ENCODE peak calls at places on chromosomes 1 and 21, in eight cellular contexts. W is IMR-90, H is right atrium auricular region, P is fibroblast of lung, B is DND-41, Q is left ventricle myocardium inferior, M is Peyer's patch, I is tibial nerve. G is an unnamed sample.

GRCh38 chr21:37819372-37819771 is 96.9 kb downstream of the KCNJ6 start:
- DNase-seq in M (no peak), I (no peak), W (no peak), P (no peak), H (no peak), Q (no peak), B (no peak), G (no peak)

GRCh38 chr1:18199462-18199861 is 91.9 kb downstream of the IGSF21 start:
- DNase-seq in H (no peak), P (no peak), B (no peak), M (no peak), W (no peak), Q (no peak), I (no peak), G (no peak)

GRCh38 chr1:20682571-20683236 is 21.5 kb upstream of the DDOST start:
- DNase-seq in I (no peak), B (no peak), P (no peak), H (no peak), M (no peak), W (no peak), Q (peak; percentile 38), G (no peak)

GRCh38 chr1:28123461-28123961 is 35.1 kb upstream of the EYA3 start:
- DNase-seq in Q (no peak), I (no peak), M (no peak), B (no peak), H (no peak), P (peak; percentile 93), W (peak; percentile 86), G (no peak)

GRCh38 chr1:15039017-15039648 is 114.4 kb upstream of the TMEM51 start:
- DNase-seq in W (no peak), M (no peak), I (no peak), B (no peak), H (no peak), P (no peak), Q (no peak), G (no peak)

GRCh38 chr1:150813028-150813707 is 5.1 kb upstream of the CTSK start:
- DNase-seq in B (no peak), P (peak; percentile 50), H (peak; percentile 66), W (peak; percentile 77), M (peak; percentile 31), I (peak; percentile 59), Q (peak; percentile 44), G (peak; percentile 79)

GRCh38 chr1:24903560-24903954 is 26.5 kb downstream of the RUNX3 start:
- DNase-seq in H (no peak), Q (no peak), M (no peak), I (no peak), W (no peak), P (no peak), B (no peak), G (peak; percentile 14)

GRCh38 chr1:155859881-155860841 is 794 bp downstream of the SYT11 start:
- DNase-seq in H (peak; percentile 91), W (peak; percentile 84), I (peak; percentile 68), M (peak; percentile 29), P (peak; percentile 86), B (no peak), Q (peak; percentile 88), G (peak; percentile 33)

GRCh38 chr1:56798053-56798471 is 21.1 kb downstream of the FYB2 start:
- DNase-seq in Q (no peak), H (no peak), P (peak; percentile 71), B (no peak), W (peak; percentile 62), M (no peak), I (no peak), G (no peak)

GRCh38 chr1:83931658-83932253 is 67.2 kb downstream of the TTLL7 start:
- DNase-seq in B (peak; percentile 30), I (no peak), M (no peak), Q (no peak), W (peak; percentile 60), H (no peak), P (peak; percentile 39), G (no peak)

GRCh38 chr1:163263818-163264217 is 57.9 kb upstream of the NUF2 start:
- DNase-seq in P (no peak), Q (no peak), M (no peak), H (no peak), I (no peak), B (no peak), W (no peak), G (no peak)

GRCh38 chr1:3441449-3441848 is 13.0 kb upstream of the ARHGEF16 start:
- DNase-seq in B (no peak), H (no peak), P (no peak), M (no peak), Q (no peak), W (no peak), I (no peak), G (no peak)

GRCh38 chr1:234605983-234606730 is 3.8 kb downstream of the IRF2BP2 start:
- DNase-seq in P (peak; percentile 62), W (peak; percentile 62), H (no peak), I (no peak), B (peak; percentile 45), M (peak; percentile 55), Q (peak; percentile 46), G (peak; percentile 53)

GRCh38 chr1:184150776-184151531 is 99.4 kb downstream of the TSEN15 start:
- DNase-seq in P (peak; percentile 78), H (peak; percentile 73), B (no peak), I (no peak), M (no peak), Q (no peak), W (peak; percentile 36), G (no peak)

GRCh38 chr21:27061783-27062182 is 94.9 kb upstream of the ADAMTS5 start:
- DNase-seq in W (no peak), Q (no peak), M (no peak), I (no peak), H (no peak), B (no peak), P (no peak), G (no peak)

GRCh38 chr1:47772281-47772680 is 224.9 kb downstream of the TRABD2B start:
- DNase-seq in W (no peak), H (no peak), Q (no peak), B (no peak), I (no peak), P (no peak), M (no peak), G (no peak)

GRCh38 chr1:241934181-241934815 is 23.3 kb upstream of the BECN2 start:
- DNase-seq in B (no peak), P (peak; percentile 81), M (no peak), H (no peak), W (no peak), Q (no peak), I (no peak), G (no peak)

GRCh38 chr1:66022904-66023620 is 230.4 kb downstream of the PDE4B start:
- DNase-seq in I (no peak), Q (no peak), P (peak; percentile 19), M (no peak), W (peak; percentile 18), B (no peak), H (no peak), G (no peak)

GRCh38 chr1:193417945-193418744 is 231.7 kb upstream of the B3GALT2 start:
- DNase-seq in Q (no peak), H (no peak), W (peak; percentile 58), B (peak; percentile 16), P (peak; percentile 39), M (no peak), I (no peak), G (no peak)

GRCh38 chr1:198019126-198019525 is 102.0 kb downstream of the LHX9 start:
- DNase-seq in I (no peak), W (no peak), M (no peak), P (peak; percentile 7), H (no peak), Q (no peak), B (no peak), G (no peak)

GRCh38 chr1:26391450-26391849 is 18.9 kb upstream of the ZNF683 start:
- DNase-seq in Q (no peak), B (no peak), P (peak; percentile 45), I (no peak), M (no peak), H (no peak), W (peak; percentile 59), G (no peak)

GRCh38 chr1:154115180-154115579 is 39.7 kb downstream of the NUP210L start:
- DNase-seq in W (no peak), M (no peak), I (no peak), P (no peak), Q (no peak), H (no peak), B (no peak), G (no peak)

GRCh38 chr1:154117642-154118041 is 37.2 kb downstream of the NUP210L start:
- DNase-seq in Q (no peak), H (no peak), W (no peak), I (no peak), P (no peak), M (no peak), B (no peak), G (no peak)
- TF ChIP-seq CTCF in Q (no peak), H (no peak), W (no peak), I (no peak), P (no peak), M (no peak), B (no peak), G (no peak)

DNA sequence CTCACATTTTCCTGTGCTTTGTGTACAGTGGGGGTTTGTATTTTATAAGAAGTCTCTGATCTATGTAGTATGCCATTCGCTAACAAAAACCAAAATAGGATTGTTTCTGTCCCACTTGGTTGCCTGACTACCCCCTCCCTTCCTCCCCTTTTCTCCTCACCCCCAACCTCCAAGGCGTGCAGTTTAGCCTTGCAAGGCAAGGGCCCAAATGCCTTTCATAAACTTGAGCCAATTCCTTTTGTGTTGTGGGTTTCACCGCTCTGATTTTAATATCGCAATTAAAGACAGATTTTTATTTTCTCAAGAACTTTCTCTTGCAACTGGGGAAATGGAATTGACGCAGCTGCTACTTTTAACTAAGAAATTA is 276.9 kb downstream of the TM2D1 start:
- DNase-seq in P (no peak), H (no peak), B (no peak), Q (no peak), W (no peak), I (no peak), M (no peak), G (no peak)
- H3K27ac ChIP-seq in P (no peak overlapping the region), H (peak overlapping the region; percentile 75), B (no peak overlapping the region), Q (peak overlapping the region; percentile 84), W (no peak overlapping the region), I (peak overlapping the region; percentile 62), M (peak overlapping the region; percentile 28), G (peak overlapping the region; percentile 74)

GRCh38 chr1:203136409-203137042 is 9.0 kb downstream of the ADORA1 start:
- DNase-seq in Q (no peak), B (no peak), I (no peak), W (no peak), P (no peak), H (no peak), M (no peak), G (no peak)
- TF ChIP-seq CTCF in Q (no peak), B (peak; percentile 17), I (no peak), W (no peak), P (no peak), H (no peak), M (no peak), G (no peak)

GRCh38 chr1:178724386-178724733 is 684 bp upstream of the RALGPS2 start:
- DNase-seq in B (no peak), I (no peak), M (no peak), P (no peak), H (no peak), W (no peak), Q (no peak), G (no peak)
- H3K27ac ChIP-seq in B (peak overlapping the region; percentile 83), I (peak overlapping the region; percentile 90), M (peak overlapping the region; percentile 92), P (no peak overlapping the region), H (peak overlapping the region; percentile 87), W (no peak overlapping the region), Q (peak overlapping the region; percentile 86), G (peak overlapping the region; percentile 93)

GRCh38 chr21:17554619-17555472 is 42.0 kb downstream of the CXADR start:
- DNase-seq in M (no peak), H (no peak), W (peak; percentile 10), Q (no peak), I (no peak), B (no peak), P (peak; percentile 5), G (no peak)
- TF ChIP-seq CTCF in M (no peak), H (peak; percentile 35), W (peak; percentile 35), Q (peak; percentile 27), I (peak; percentile 24), B (no peak), P (peak; percentile 23), G (no peak)